ENCODE peak calls at places on chromosomes 6 and 20, in nine cellular contexts. One of them, this sample, is unnamed.

GRCh38 chr6:106069478-106069877 is 16.7 kb upstream of the PRDM1 start:
- DNase-seq in SK-N-SH: peak
- DNase-seq in fibroblast of villous mesenchyme: peak
- DNase-seq in NT2/D1: no peak
- DNase-seq in GM12865: no peak
- DNase-seq in AG04450: peak
- DNase-seq in fibroblast of pulmonary artery: peak
- DNase-seq in astrocyte of the cerebellum: peak
- DNase-seq in fibroblast of mammary gland: peak
- DNase-seq in this sample: peak

GRCh38 chr6:36662827-36663256 is 15.7 kb upstream of the CDKN1A start:
- DNase-seq in SK-N-SH: no peak
- DNase-seq in fibroblast of mammary gland: no peak
- DNase-seq in GM12865: peak
- DNase-seq in fibroblast of pulmonary artery: no peak
- DNase-seq in AG04450: no peak
- DNase-seq in fibroblast of villous mesenchyme: no peak
- DNase-seq in NT2/D1: no peak
- DNase-seq in astrocyte of the cerebellum: no peak
- DNase-seq in this sample: no peak

GRCh38 chr6:32852844-32853540 is 512 bp downstream of the TAP1 start:
- DNase-seq in SK-N-SH: peak
- DNase-seq in fibroblast of pulmonary artery: peak
- DNase-seq in fibroblast of mammary gland: peak
- DNase-seq in fibroblast of villous mesenchyme: peak
- DNase-seq in AG04450: no peak
- DNase-seq in NT2/D1: no peak
- DNase-seq in astrocyte of the cerebellum: no peak
- DNase-seq in GM12865: peak
- DNase-seq in this sample: peak

GRCh38 chr20:34058831-34059230 is 53.2 kb downstream of the EIF2S2 start:
- DNase-seq in fibroblast of pulmonary artery: no peak
- DNase-seq in AG04450: no peak
- DNase-seq in fibroblast of mammary gland: peak
- DNase-seq in GM12865: peak
- DNase-seq in NT2/D1: no peak
- DNase-seq in SK-N-SH: no peak
- DNase-seq in fibroblast of villous mesenchyme: no peak
- DNase-seq in astrocyte of the cerebellum: no peak
- DNase-seq in this sample: no peak

GRCh38 chr20:58708246-58708931 is 15.8 kb downstream of the NPEPL1 start:
- DNase-seq in fibroblast of mammary gland: no peak
- DNase-seq in astrocyte of the cerebellum: no peak
- DNase-seq in fibroblast of pulmonary artery: no peak
- DNase-seq in NT2/D1: no peak
- DNase-seq in SK-N-SH: peak
- DNase-seq in GM12865: no peak
- DNase-seq in fibroblast of villous mesenchyme: no peak
- DNase-seq in AG04450: no peak
- DNase-seq in this sample: no peak

GRCh38 chr20:9256359-9256758 is 187.5 kb downstream of the PLCB4 start:
- DNase-seq in AG04450: no peak
- DNase-seq in SK-N-SH: no peak
- DNase-seq in GM12865: no peak
- DNase-seq in NT2/D1: no peak
- DNase-seq in fibroblast of pulmonary artery: no peak
- DNase-seq in fibroblast of mammary gland: no peak
- DNase-seq in astrocyte of the cerebellum: no peak
- DNase-seq in fibroblast of villous mesenchyme: no peak
- DNase-seq in this sample: no peak

GRCh38 chr6:30615958-30616810 is 859 bp downstream of the PPP1R10 start:
- DNase-seq in GM12865: peak
- DNase-seq in NT2/D1: no peak
- DNase-seq in fibroblast of mammary gland: peak
- DNase-seq in astrocyte of the cerebellum: no peak
- DNase-seq in fibroblast of pulmonary artery: peak
- DNase-seq in SK-N-SH: no peak
- DNase-seq in AG04450: no peak
- DNase-seq in fibroblast of villous mesenchyme: peak
- DNase-seq in this sample: peak

GRCh38 chr20:25020901-25021301 is 28.4 kb upstream of the APMAP start:
- DNase-seq in NT2/D1: no peak
- DNase-seq in SK-N-SH: no peak
- DNase-seq in fibroblast of pulmonary artery: no peak
- DNase-seq in fibroblast of mammary gland: no peak
- DNase-seq in fibroblast of villous mesenchyme: no peak
- DNase-seq in GM12865: no peak
- DNase-seq in AG04450: no peak
- DNase-seq in astrocyte of the cerebellum: no peak
- DNase-seq in this sample: no peak

GRCh38 chr6:131819507-131820228 is 11.8 kb downstream of the ENPP1 start:
- DNase-seq in fibroblast of pulmonary artery: peak
- DNase-seq in fibroblast of villous mesenchyme: peak
- DNase-seq in GM12865: no peak
- DNase-seq in NT2/D1: no peak
- DNase-seq in AG04450: peak
- DNase-seq in SK-N-SH: no peak
- DNase-seq in astrocyte of the cerebellum: peak
- DNase-seq in fibroblast of mammary gland: peak
- DNase-seq in this sample: peak

GRCh38 chr6:20916081-20916480 is 381.8 kb downstream of the CDKAL1 start:
- DNase-seq in NT2/D1: no peak
- DNase-seq in fibroblast of pulmonary artery: peak
- DNase-seq in astrocyte of the cerebellum: no peak
- DNase-seq in SK-N-SH: no peak
- DNase-seq in fibroblast of mammary gland: peak
- DNase-seq in AG04450: no peak
- DNase-seq in GM12865: no peak
- DNase-seq in fibroblast of villous mesenchyme: no peak
- DNase-seq in this sample: peak

GRCh38 chr20:20292472-20292871 is 75.4 kb upstream of the INSM1 start:
- DNase-seq in NT2/D1: no peak
- DNase-seq in fibroblast of villous mesenchyme: no peak
- DNase-seq in fibroblast of pulmonary artery: no peak
- DNase-seq in astrocyte of the cerebellum: no peak
- DNase-seq in GM12865: peak
- DNase-seq in fibroblast of mammary gland: no peak
- DNase-seq in SK-N-SH: no peak
- DNase-seq in AG04450: no peak
- DNase-seq in this sample: no peak

GRCh38 chr6:155415953-155416352 is 39.7 kb downstream of the NOX3 start:
- DNase-seq in fibroblast of villous mesenchyme: no peak
- DNase-seq in fibroblast of mammary gland: no peak
- DNase-seq in astrocyte of the cerebellum: no peak
- DNase-seq in SK-N-SH: no peak
- DNase-seq in NT2/D1: no peak
- DNase-seq in AG04450: no peak
- DNase-seq in fibroblast of pulmonary artery: no peak
- DNase-seq in GM12865: no peak
- DNase-seq in this sample: no peak

GRCh38 chr6:111632468-111633247 is 27.0 kb upstream of the TRAF3IP2 start:
- DNase-seq in fibroblast of villous mesenchyme: no peak
- DNase-seq in fibroblast of mammary gland: no peak
- DNase-seq in fibroblast of pulmonary artery: no peak
- DNase-seq in AG04450: no peak
- DNase-seq in astrocyte of the cerebellum: no peak
- DNase-seq in SK-N-SH: no peak
- DNase-seq in NT2/D1: no peak
- DNase-seq in GM12865: no peak
- DNase-seq in this sample: no peak

GRCh38 chr6:43977404-43978111 is 149.7 kb downstream of the MRPL14 start:
- DNase-seq in GM12865: peak
- DNase-seq in fibroblast of mammary gland: no peak
- DNase-seq in NT2/D1: no peak
- DNase-seq in fibroblast of villous mesenchyme: no peak
- DNase-seq in SK-N-SH: no peak
- DNase-seq in astrocyte of the cerebellum: no peak
- DNase-seq in AG04450: no peak
- DNase-seq in fibroblast of pulmonary artery: no peak
- DNase-seq in this sample: no peak

GRCh38 chr6:149863596-149863845 is 638 bp downstream of the LRP11 start:
- DNase-seq in NT2/D1: no peak
- DNase-seq in astrocyte of the cerebellum: no peak
- DNase-seq in fibroblast of mammary gland: no peak
- DNase-seq in AG04450: no peak
- DNase-seq in GM12865: no peak
- DNase-seq in fibroblast of pulmonary artery: no peak
- DNase-seq in fibroblast of villous mesenchyme: no peak
- DNase-seq in SK-N-SH: no peak
- DNase-seq in this sample: no peak

GRCh38 chr6:149861603-149862423 is 2.3 kb downstream of the LRP11 start:
- DNase-seq in fibroblast of mammary gland: no peak
- DNase-seq in fibroblast of pulmonary artery: no peak
- DNase-seq in NT2/D1: no peak
- DNase-seq in astrocyte of the cerebellum: no peak
- DNase-seq in GM12865: no peak
- DNase-seq in SK-N-SH: no peak
- DNase-seq in AG04450: no peak
- DNase-seq in fibroblast of villous mesenchyme: no peak
- DNase-seq in this sample: no peak

GRCh38 chr6:149862901-149863595 is 1.1 kb downstream of the LRP11 start:
- DNase-seq in astrocyte of the cerebellum: no peak
- DNase-seq in fibroblast of pulmonary artery: peak
- DNase-seq in NT2/D1: no peak
- DNase-seq in AG04450: no peak
- DNase-seq in fibroblast of mammary gland: peak
- DNase-seq in GM12865: peak
- DNase-seq in fibroblast of villous mesenchyme: peak
- DNase-seq in SK-N-SH: peak
- DNase-seq in this sample: peak

GRCh38 chr6:149863846-149864577 is at the start of gene LRP11:
- DNase-seq in fibroblast of villous mesenchyme: peak
- DNase-seq in AG04450: no peak
- DNase-seq in NT2/D1: peak
- DNase-seq in GM12865: peak
- DNase-seq in fibroblast of mammary gland: peak
- DNase-seq in astrocyte of the cerebellum: no peak
- DNase-seq in SK-N-SH: peak
- DNase-seq in fibroblast of pulmonary artery: peak
- DNase-seq in this sample: peak

DNA sequence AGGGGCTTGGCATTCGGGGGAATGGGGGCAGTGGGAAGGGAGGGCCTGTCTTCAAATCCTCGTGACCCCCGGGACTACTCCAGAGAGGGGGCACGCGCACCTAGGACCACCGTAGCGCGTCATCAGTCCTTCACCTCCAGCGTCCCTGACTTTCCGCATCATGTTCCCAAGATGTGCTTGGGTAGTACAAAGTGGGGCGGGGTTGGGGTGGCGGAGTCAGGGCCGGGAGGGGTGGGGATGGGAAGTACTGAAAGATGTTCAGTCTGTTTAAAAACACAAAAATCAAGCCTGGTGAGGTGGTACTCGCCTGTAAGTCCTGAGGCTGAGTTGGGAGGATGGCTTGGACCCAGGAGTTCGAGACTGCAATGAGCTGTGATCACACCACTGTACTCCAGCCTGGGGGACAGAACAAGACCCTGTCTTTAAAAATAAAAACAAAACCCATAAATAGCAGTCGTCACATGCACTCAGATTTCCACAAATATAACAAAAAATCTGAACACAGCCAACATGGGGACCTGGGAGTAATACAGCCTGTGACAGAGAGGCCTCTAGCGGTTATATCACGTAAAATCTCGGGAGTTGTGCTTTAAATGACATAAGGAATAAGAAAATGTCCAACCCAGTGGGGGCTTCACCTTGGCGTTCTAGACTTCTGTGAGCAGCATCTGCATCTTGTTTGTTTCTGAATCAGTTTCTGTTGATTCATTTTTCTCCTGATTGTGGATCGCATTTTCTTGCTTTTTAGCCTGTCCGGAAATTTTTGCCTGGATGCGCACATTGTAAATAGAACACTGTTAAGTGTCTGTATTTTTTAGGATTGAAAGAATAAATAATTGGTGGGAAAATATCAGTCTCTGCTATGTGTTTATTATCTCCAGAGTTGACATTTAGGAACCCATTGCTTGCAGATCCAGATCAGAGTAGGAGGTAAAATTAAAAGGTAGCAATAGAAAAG is 698 bp upstream of the LRP11 start:
- DNase-seq in astrocyte of the cerebellum: no peak
- DNase-seq in AG04450: no peak
- DNase-seq in SK-N-SH: peak
- DNase-seq in NT2/D1: no peak
- DNase-seq in fibroblast of pulmonary artery: peak
- DNase-seq in fibroblast of mammary gland: peak
- DNase-seq in GM12865: peak
- DNase-seq in fibroblast of villous mesenchyme: peak
- DNase-seq in this sample: peak
- H3K4me3 ChIP-seq in astrocyte of the cerebellum: peak
- H3K4me3 ChIP-seq in AG04450: peak
- H3K4me3 ChIP-seq in SK-N-SH: peak
- H3K4me3 ChIP-seq in NT2/D1: peak
- H3K4me3 ChIP-seq in fibroblast of pulmonary artery: peak
- H3K4me3 ChIP-seq in fibroblast of mammary gland: peak
- H3K4me3 ChIP-seq in GM12865: no peak
- H3K4me3 ChIP-seq in fibroblast of villous mesenchyme: peak
- H3K4me3 ChIP-seq in this sample: peak

DNA sequence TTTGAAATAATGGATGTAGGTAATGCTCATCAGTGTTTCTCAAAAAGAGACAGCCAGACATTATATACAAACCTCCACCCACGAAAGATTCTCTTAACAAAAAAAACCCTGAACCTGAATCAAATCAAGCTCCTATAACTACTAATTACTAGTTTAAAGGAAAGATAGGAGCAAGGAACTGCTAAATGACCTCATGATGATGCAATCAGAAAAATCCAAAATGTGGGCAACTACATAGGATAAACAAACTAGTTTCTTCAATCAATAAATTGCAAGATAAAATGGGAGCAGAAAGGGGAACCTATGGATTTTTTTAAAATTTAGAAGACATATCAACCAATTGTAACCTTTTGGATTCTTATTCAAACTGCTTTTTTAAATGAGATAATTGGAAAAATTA is 43.2 kb upstream of the TMEM30A start:
- DNase-seq in AG04450: no peak
- DNase-seq in fibroblast of villous mesenchyme: no peak
- DNase-seq in GM12865: no peak
- DNase-seq in astrocyte of the cerebellum: no peak
- DNase-seq in fibroblast of mammary gland: no peak
- DNase-seq in fibroblast of pulmonary artery: no peak
- DNase-seq in NT2/D1: no peak
- DNase-seq in SK-N-SH: no peak
- DNase-seq in this sample: no peak
- H3K4me3 ChIP-seq in AG04450: no peak
- H3K4me3 ChIP-seq in fibroblast of villous mesenchyme: no peak
- H3K4me3 ChIP-seq in GM12865: no peak
- H3K4me3 ChIP-seq in astrocyte of the cerebellum: no peak
- H3K4me3 ChIP-seq in fibroblast of mammary gland: no peak
- H3K4me3 ChIP-seq in fibroblast of pulmonary artery: no peak
- H3K4me3 ChIP-seq in NT2/D1: no peak
- H3K4me3 ChIP-seq in SK-N-SH: no peak
- H3K4me3 ChIP-seq in this sample: no peak

GRCh38 chr6:138592698-138593097 is 93.4 kb upstream of the NHSL1 start:
- DNase-seq in fibroblast of pulmonary artery: no peak
- DNase-seq in fibroblast of villous mesenchyme: no peak
- DNase-seq in NT2/D1: no peak
- DNase-seq in astrocyte of the cerebellum: no peak
- DNase-seq in SK-N-SH: no peak
- DNase-seq in fibroblast of mammary gland: no peak
- DNase-seq in AG04450: no peak
- DNase-seq in GM12865: peak
- DNase-seq in this sample: no peak
- H3K4me3 ChIP-seq in fibroblast of pulmonary artery: peak
- H3K4me3 ChIP-seq in fibroblast of villous mesenchyme: no peak
- H3K4me3 ChIP-seq in NT2/D1: no peak
- H3K4me3 ChIP-seq in astrocyte of the cerebellum: peak
- H3K4me3 ChIP-seq in SK-N-SH: no peak
- H3K4me3 ChIP-seq in fibroblast of mammary gland: peak
- H3K4me3 ChIP-seq in AG04450: peak
- H3K4me3 ChIP-seq in GM12865: peak
- H3K4me3 ChIP-seq in this sample: no peak

GRCh38 chr6:152173321-152173720 is 365.8 kb downstream of the ESR1 start:
- DNase-seq in AG04450: no peak
- DNase-seq in fibroblast of villous mesenchyme: no peak
- DNase-seq in SK-N-SH: no peak
- DNase-seq in fibroblast of mammary gland: peak
- DNase-seq in NT2/D1: no peak
- DNase-seq in fibroblast of pulmonary artery: no peak
- DNase-seq in astrocyte of the cerebellum: no peak
- DNase-seq in GM12865: no peak
- DNase-seq in this sample: no peak
- H3K4me3 ChIP-seq in AG04450: no peak
- H3K4me3 ChIP-seq in fibroblast of villous mesenchyme: no peak
- H3K4me3 ChIP-seq in SK-N-SH: no peak
- H3K4me3 ChIP-seq in fibroblast of mammary gland: no peak
- H3K4me3 ChIP-seq in NT2/D1: no peak
- H3K4me3 ChIP-seq in fibroblast of pulmonary artery: no peak
- H3K4me3 ChIP-seq in astrocyte of the cerebellum: no peak
- H3K4me3 ChIP-seq in GM12865: no peak
- H3K4me3 ChIP-seq in this sample: no peak